ENCODE peak calls at places on chromosomes 13 and 19, in eight cellular contexts. X is activated gamma-delta T cell treated with anti-CD3 and anti-CD28 coated beads, Interleukin-2, amount 50 U/mL, for 16 hours; H is SK-MEL-5; A is AG04450; V is activated CD4-positive, alpha-beta T cell treated with anti-CD3 and anti-CD28 coated beads for 1 hour; C is right lobe of liver; R is neural crest cell; N is A172. U is an unnamed sample.

GRCh38 chr19:14477417-14478112 is 2.4 kb upstream of the PTGER1 start:
- DNase-seq in A (no peak), X (no peak), C (no peak), N (no peak), H (no peak), V (no peak), R (no peak), U (no peak)

GRCh38 chr13:46593403-46593802 is 40.4 kb downstream of the LRCH1 start:
- DNase-seq in X (no peak), N (no peak), H (no peak), V (peak; percentile 11), C (no peak), A (no peak), R (no peak), U (no peak)

GRCh38 chr13:107866666-107867623 is 348.4 kb downstream of the LIG4 start:
- DNase-seq in C (no peak), N (no peak), V (no peak), A (no peak), R (peak; percentile 32), X (no peak), H (no peak), U (no peak)

GRCh38 chr19:45187421-45188100 is 9.0 kb downstream of the BLOC1S3 start:
- DNase-seq in C (no peak), H (peak; percentile 32), A (no peak), X (no peak), R (no peak), V (no peak), N (no peak), U (no peak)

GRCh38 chr19:16978839-16979802 is 47.5 kb downstream of the CPAMD8 start:
- DNase-seq in V (no peak), N (no peak), A (no peak), C (no peak), X (no peak), R (no peak), H (no peak), U (no peak)

GRCh38 chr19:49851456-49852259 is 699 bp downstream of the PTOV1 start:
- DNase-seq in H (no peak), V (no peak), C (peak; percentile 64), N (no peak), X (no peak), R (no peak), A (no peak), U (no peak)

GRCh38 chr13:36192166-36192565 is 22.2 kb downstream of the SOHLH2 start:
- DNase-seq in H (no peak), R (no peak), N (no peak), V (no peak), A (no peak), C (no peak), X (no peak), U (no peak)

GRCh38 chr13:107835339-107836018 is 379.9 kb downstream of the LIG4 start:
- DNase-seq in V (no peak), C (no peak), H (no peak), N (peak; percentile 43), X (no peak), A (peak; percentile 63), R (no peak), U (no peak)

GRCh38 chr19:50328257-50329145 is 676 bp downstream of the KCNC3 start:
- DNase-seq in H (peak; percentile 20), X (no peak), V (no peak), R (no peak), C (peak; percentile 62), N (no peak), A (no peak), U (no peak)

GRCh38 chr13:70747305-70747704 is 639.1 kb upstream of the KLHL1 start:
- DNase-seq in A (no peak), X (no peak), H (no peak), R (no peak), C (no peak), V (no peak), N (no peak), U (no peak)

GRCh38 chr19:51660975-51661600 is 14.5 kb upstream of the SIGLEC14 start:
- DNase-seq in R (peak; percentile 88), C (peak; percentile 67), H (peak; percentile 79), N (peak; percentile 29), V (no peak), A (peak; percentile 33), X (peak; percentile 28), U (peak; percentile 85)

GRCh38 chr13:42615691-42616090 is 41.7 kb downstream of the TNFSF11 start:
- DNase-seq in A (no peak), X (no peak), H (peak; percentile 46), R (no peak), N (peak; percentile 63), C (no peak), V (no peak), U (no peak)

GRCh38 chr19:2154587-2155075 is 3.3 kb upstream of the AP3D1 start:
- DNase-seq in R (no peak), A (no peak), X (no peak), N (peak; percentile 89), H (no peak), V (no peak), C (no peak), U (no peak)

GRCh38 chr13:26202365-26202972 is 19.6 kb downstream of the RNF6 start:
- DNase-seq in V (no peak), X (no peak), N (peak; percentile 27), A (no peak), R (no peak), C (no peak), H (no peak), U (no peak)

GRCh38 chr13:44040754-44041100 is 161.0 kb downstream of the LACC1 start:
- DNase-seq in V (no peak), A (no peak), X (no peak), R (no peak), C (no peak), N (no peak), H (no peak), U (no peak)

GRCh38 chr13:109254271-109254670 is 532.1 kb downstream of the IRS2 start:
- DNase-seq in R (no peak), V (no peak), N (no peak), X (no peak), A (no peak), C (no peak), H (no peak), U (no peak)

GRCh38 chr13:114089751-114090400 is 42.5 kb downstream of the RASA3 start:
- DNase-seq in A (no peak), X (no peak), H (no peak), N (no peak), V (no peak), R (no peak), C (peak; percentile 22), U (peak; percentile 1)

GRCh38 chr13:69108486-69108885 is 999.1 kb upstream of the ATXN8OS start:
- DNase-seq in N (no peak), X (no peak), V (no peak), H (no peak), C (no peak), R (no peak), A (no peak), U (no peak)

GRCh38 chr13:110233181-110233641 is 73.7 kb downstream of the COL4A1 start:
- DNase-seq in R (no peak), A (peak; percentile 67), V (no peak), C (no peak), X (no peak), H (no peak), N (peak; percentile 68), U (peak; percentile 75)

GRCh38 chr19:38488096-38488495 is 54.6 kb downstream of the RYR1 start:
- DNase-seq in C (no peak), V (no peak), R (no peak), H (no peak), N (no peak), X (no peak), A (no peak), U (no peak)

GRCh38 chr13:111897846-111898215 is 169.1 kb upstream of the SOX1 start:
- DNase-seq in X (no peak), H (no peak), A (no peak), V (no peak), N (no peak), R (no peak), C (no peak), U (no peak)

GRCh38 chr13:114167445-114167844 is 11.6 kb upstream of the CFAP97D2 start:
- DNase-seq in H (no peak), X (no peak), C (no peak), V (no peak), N (peak; percentile 25), A (no peak), R (no peak), U (no peak)

GRCh38 chr19:33267706-33268105 is 34.6 kb downstream of the CEBPA start:
- DNase-seq in V (no peak), A (no peak), R (no peak), N (no peak), C (no peak), H (no peak), X (no peak), U (no peak)

GRCh38 chr13:102729560-102730275 is 34.9 kb upstream of the METTL21C start:
- DNase-seq in H (peak; percentile 67), V (no peak), A (no peak), R (no peak), C (no peak), X (no peak), N (peak; percentile 81), U (no peak)